ENCODE peak calls at places on chromosome 20, in five cellular contexts. U, G, L, V and K are unnamed samples.

GRCh38 chr20:36101201-36101600 is 53.3 kb upstream of the EPB41L1 start:
- DNase-seq in G (peak; percentile 97), U (no peak), V (no peak), L (no peak), K (no peak)

GRCh38 chr20:57819291-57819690 is 109.5 kb upstream of the PMEPA1 start:
- DNase-seq in L (no peak), V (no peak), U (no peak), G (no peak), K (no peak)

GRCh38 chr20:32966881-32967781 is 37.1 kb downstream of the SUN5 start:
- DNase-seq in L (no peak), V (no peak), U (no peak), G (no peak), K (no peak)

GRCh38 chr20:54140927-54141566 is 32.7 kb downstream of the CYP24A1 start:
- DNase-seq in V (peak; percentile 78), U (peak; percentile 48), L (peak; percentile 79), G (no peak), K (no peak)

GRCh38 chr20:18323705-18324104 is 35.4 kb downstream of the ZNF133 start:
- DNase-seq in U (no peak), V (no peak), G (no peak), L (no peak), K (no peak)

GRCh38 chr20:60011512-60012507 is 53.6 kb downstream of the CDH26 start:
- DNase-seq in U (no peak), G (peak; percentile 86), V (no peak), L (no peak), K (no peak)

GRCh38 chr20:34834459-34834893 is 9.0 kb upstream of the NCOA6 start:
- DNase-seq in L (peak; percentile 60), G (peak; percentile 61), U (peak; percentile 43), V (peak; percentile 36), K (peak; percentile 21)

GRCh38 chr20:11063459-11063858 is 389.7 kb upstream of the JAG1 start:
- DNase-seq in U (no peak), V (no peak), L (no peak), G (no peak), K (no peak)

GRCh38 chr20:10647471-10647870 is 26.3 kb downstream of the JAG1 start:
- DNase-seq in L (peak; percentile 72), U (peak; percentile 8), V (no peak), G (no peak), K (no peak)

GRCh38 chr20:6142348-6142993 is 19.6 kb upstream of the FERMT1 start:
- DNase-seq in V (peak; percentile 75), G (peak; percentile 72), U (peak; percentile 67), L (peak; percentile 82), K (peak; percentile 60)